ENCODE peak calls at places on chromosomes 16 and 17, in nine cellular contexts. L is ovary, A is astrocyte of the cerebellum, R is choroid plexus epithelial cell, F is neural crest cell, Q is left lung, N is fibroblast of lung, Z is AG04449, O is AG09309. E is an unnamed sample.

GRCh38 chr17:76560036-76560876 is 20.4 kb downstream of the PRCD start:
- DNase-seq in Z (no peak), F (no peak), A (no peak), Q (no peak), N (no peak), R (no peak), L (no peak), O (no peak), E (no peak)

GRCh38 chr16:275041-275621 is 613 bp downstream of the RGS11 start:
- DNase-seq in O (no peak), R (no peak), L (no peak), A (no peak), F (no peak), Z (no peak), N (no peak), Q (no peak), E (no peak)

GRCh38 chr16:55672471-55672870 is 16.7 kb downstream of the SLC6A2 start:
- DNase-seq in R (peak), O (no peak), A (no peak), Z (no peak), L (no peak), N (peak), Q (no peak), F (no peak), E (peak)

GRCh38 chr17:33292184-33292980 is 713 bp downstream of the ASIC2 start:
- DNase-seq in Z (no peak), F (peak), R (peak), A (no peak), N (peak), O (no peak), L (no peak), Q (peak), E (no peak)

GRCh38 chr17:61621317-61621716 is 30.3 kb upstream of the NACA2 start:
- DNase-seq in R (no peak), Z (no peak), A (no peak), L (no peak), Q (no peak), O (no peak), F (no peak), N (no peak), E (no peak)

GRCh38 chr16:60651351-60651750 is 1384.9 kb downstream of the CDH8 start:
- DNase-seq in R (no peak), O (no peak), Z (no peak), F (no peak), N (no peak), Q (no peak), A (no peak), L (no peak), E (no peak)

GRCh38 chr16:7137560-7138330 is 194.9 kb upstream of the RBFOX1 start:
- DNase-seq in R (no peak), L (no peak), Z (no peak), F (no peak), O (no peak), Q (no peak), A (no peak), N (no peak), E (no peak)

GRCh38 chr16:85415196-85415988 is 197.7 kb upstream of the GSE1 start:
- DNase-seq in R (no peak), L (no peak), O (no peak), A (no peak), Z (no peak), Q (peak), F (no peak), N (no peak), E (no peak)

GRCh38 chr16:50496990-50497389 is 51.2 kb upstream of the NKD1 start:
- DNase-seq in A (no peak), F (no peak), Q (no peak), L (no peak), R (peak), Z (no peak), O (no peak), N (no peak), E (no peak)

GRCh38 chr17:58572846-58573245 is 58.4 kb upstream of the MTMR4 start:
- DNase-seq in Q (no peak), N (no peak), Z (no peak), O (no peak), A (no peak), L (no peak), F (no peak), R (no peak), E (no peak)

GRCh38 chr17:20944014-20944905 is 98.6 kb downstream of the USP22 start:
- DNase-seq in R (peak), A (no peak), F (no peak), N (no peak), Z (no peak), Q (peak), L (no peak), O (no peak), E (no peak)

GRCh38 chr17:74840989-74841666 is 18.6 kb downstream of the GRIN2C start:
- DNase-seq in A (no peak), Q (peak), F (no peak), L (peak), R (peak), N (peak), Z (no peak), O (no peak), E (no peak)

GRCh38 chr16:63005356-63005755 is 969.1 kb upstream of the CDH8 start:
- DNase-seq in O (no peak), Z (no peak), L (no peak), F (no peak), N (no peak), A (no peak), R (no peak), Q (no peak), E (no peak)

GRCh38 chr17:18179804-18180203 is 3.8 kb upstream of the ALKBH5 start:
- DNase-seq in Z (no peak), N (no peak), L (no peak), A (no peak), O (no peak), Q (no peak), R (no peak), F (no peak), E (no peak)

GRCh38 chr17:2251098-2251497 is 52.5 kb downstream of the SMG6 start:
- DNase-seq in Z (no peak), O (no peak), L (no peak), R (no peak), F (no peak), N (no peak), Q (no peak), A (no peak), E (no peak)

GRCh38 chr17:5485270-5486205 is at the start of gene DERL2:
- DNase-seq in L (no peak), O (no peak), F (no peak), A (no peak), N (no peak), Z (no peak), R (peak), Q (no peak), E (no peak)

GRCh38 chr17:1865252-1866037 is 35.6 kb downstream of the RPA1 start:
- DNase-seq in L (no peak), O (no peak), F (no peak), R (peak), N (peak), Z (no peak), A (no peak), Q (no peak), E (no peak)

GRCh38 chr17:32903774-32904673 is 23.9 kb upstream of the TMEM98 start:
- DNase-seq in O (no peak), A (no peak), N (no peak), L (no peak), Q (no peak), F (no peak), R (no peak), Z (no peak), E (no peak)

GRCh38 chr16:4704913-4705312 is 11.6 kb downstream of the NUDT16L1 start:
- DNase-seq in Z (no peak), L (no peak), Q (peak), O (no peak), N (no peak), R (no peak), A (no peak), F (no peak), E (no peak)

GRCh38 chr16:11949527-11949926 is 7.7 kb upstream of the NPIPB2 start:
- DNase-seq in L (no peak), N (peak), Q (no peak), F (peak), O (peak), Z (no peak), A (no peak), R (peak), E (no peak)

GRCh38 chr16:88527186-88527936 is 42.8 kb upstream of the ZC3H18 start:
- DNase-seq in O (no peak), F (peak), Z (no peak), R (peak), A (peak), L (peak), N (peak), Q (peak), E (no peak)

GRCh38 chr16:78684040-78684611 is 584.7 kb downstream of the WWOX start:
- DNase-seq in L (no peak), A (peak), Q (no peak), O (no peak), F (no peak), R (peak), Z (no peak), N (peak), E (peak)

GRCh38 chr17:17647521-17648178 is 33.6 kb upstream of the RAI1 start:
- DNase-seq in N (no peak), L (no peak), A (no peak), O (no peak), R (no peak), F (no peak), Z (no peak), Q (no peak), E (no peak)

GRCh38 chr16:22055881-22056280 is 36.5 kb upstream of the VWA3A start:
- DNase-seq in Z (no peak), A (no peak), Q (no peak), N (no peak), R (peak), L (no peak), F (no peak), O (no peak), E (no peak)

GRCh38 chr16:30535106-30535776 is 583 bp upstream of the ZNF747 start:
- DNase-seq in F (no peak), A (no peak), N (peak), Z (no peak), Q (no peak), L (no peak), O (no peak), R (peak), E (no peak)

GRCh38 chr17:34673995-34674900 is 94.9 kb downstream of the TMEM132E start:
- DNase-seq in F (no peak), A (no peak), O (no peak), L (no peak), Q (no peak), R (no peak), N (no peak), Z (no peak), E (no peak)

GRCh38 chr17:27596106-27596505 is 34.9 kb upstream of the LGALS9 start:
- DNase-seq in O (no peak), Z (no peak), A (no peak), F (no peak), L (peak), N (peak), R (no peak), Q (no peak), E (no peak)

GRCh38 chr17:50501054-50501453 is 7.2 kb upstream of the MYCBPAP start:
- DNase-seq in Q (no peak), L (no peak), Z (no peak), F (peak), N (peak), A (no peak), R (peak), O (no peak), E (no peak)

GRCh38 chr17:56325561-56325960 is 172.3 kb downstream of the ANKFN1 start:
- DNase-seq in F (no peak), Q (no peak), L (no peak), Z (no peak), R (no peak), N (no peak), A (no peak), O (no peak), E (no peak)

GRCh38 chr17:30922235-30922993 is 669 bp downstream of the ADAP2 start:
- DNase-seq in A (no peak), Z (no peak), O (no peak), R (no peak), L (no peak), N (no peak), F (no peak), Q (peak), E (no peak)

GRCh38 chr16:13997933-13998332 is 73.2 kb upstream of the MRTFB start:
- DNase-seq in F (no peak), O (no peak), L (no peak), Z (no peak), N (no peak), Q (no peak), A (no peak), R (no peak), E (no peak)

GRCh38 chr17:4945176-4945943 is 3.0 kb downstream of the PFN1 start:
- DNase-seq in Q (peak), R (peak), A (peak), O (peak), Z (peak), F (no peak), N (peak), L (peak), E (peak)

GRCh38 chr16:89721644-89722391 is 481 bp downstream of the ZNF276 start:
- DNase-seq in F (no peak), O (no peak), Z (no peak), A (no peak), L (no peak), Q (peak), R (peak), N (peak), E (no peak)

GRCh38 chr16:86531193-86531550 is 20.8 kb downstream of the FOXF1 start:
- DNase-seq in O (no peak), F (no peak), N (peak), Q (peak), Z (no peak), R (peak), L (peak), A (no peak), E (no peak)

GRCh38 chr17:66541461-66542182 is 239.2 kb downstream of the PRKCA start:
- DNase-seq in L (peak), O (peak), A (no peak), F (no peak), Z (no peak), R (peak), Q (no peak), N (no peak), E (no peak)

GRCh38 chr16:13923703-13924298 is 3.8 kb downstream of the ERCC4 start:
- DNase-seq in N (peak), F (no peak), O (no peak), A (peak), L (no peak), Z (no peak), R (peak), Q (no peak), E (peak)

GRCh38 chr17:58991718-58992331 is 114.9 kb downstream of the TRIM37 start:
- DNase-seq in O (no peak), N (peak), A (no peak), F (no peak), L (no peak), R (peak), Q (no peak), Z (peak), E (no peak)

GRCh38 chr16:89708481-89708931 is 7.0 kb upstream of the SPATA2L start:
- DNase-seq in O (no peak), N (no peak), Q (no peak), R (no peak), A (no peak), F (no peak), Z (no peak), L (peak), E (no peak)

GRCh38 chr17:81527591-81528383 is at the start of gene FSCN2:
- DNase-seq in F (no peak), A (no peak), N (no peak), L (no peak), Q (peak), O (no peak), Z (no peak), R (peak), E (no peak)
- TF ChIP-seq CTCF in F (no peak), A (no peak), N (peak), L (no peak), Q (no peak), O (peak), Z (peak), R (peak), E (peak)

GRCh38 chr17:3582921-3583320 is 25.3 kb upstream of the TRPV3 start:
- DNase-seq in Z (no peak), R (no peak), L (no peak), A (no peak), N (no peak), Q (peak), F (no peak), O (no peak), E (no peak)

GRCh38 chr17:3588104-3588503 is 21.1 kb downstream of the TRPV1 start:
- DNase-seq in N (no peak), A (no peak), Z (no peak), F (no peak), R (no peak), Q (no peak), O (no peak), L (no peak), E (no peak)

GRCh38 chr17:3589784-3590183 is 19.4 kb downstream of the TRPV1 start:
- DNase-seq in R (no peak), N (no peak), Q (no peak), F (no peak), O (no peak), A (no peak), Z (no peak), L (no peak), E (no peak)

GRCh38 chr17:3583456-3583855 is 25.8 kb downstream of the TRPV1 start:
- DNase-seq in Z (no peak), A (no peak), F (no peak), O (no peak), R (no peak), Q (peak), L (no peak), N (no peak), E (no peak)

GRCh38 chr17:3585826-3586225 is 23.4 kb downstream of the TRPV1 start:
- DNase-seq in R (no peak), F (no peak), Q (no peak), O (no peak), N (no peak), L (no peak), Z (no peak), A (no peak), E (no peak)
- TF ChIP-seq CTCF in R (no peak), F (no peak), Q (no peak), O (no peak), N (no peak), L (no peak), Z (no peak), A (no peak), E (no peak)

GRCh38 chr17:63991611-63992010 is 6.5 kb upstream of the PRR29 start:
- DNase-seq in R (no peak), L (no peak), Q (no peak), Z (no peak), N (no peak), O (no peak), F (no peak), A (no peak), E (no peak)

GRCh38 chr17:63996430-63997182 is 1.5 kb upstream of the PRR29 start:
- DNase-seq in Q (no peak), O (no peak), Z (no peak), L (no peak), A (no peak), N (no peak), F (no peak), R (no peak), E (no peak)

GRCh38 chr17:63989622-63990345 is 8.4 kb upstream of the PRR29 start:
- DNase-seq in A (no peak), R (no peak), N (no peak), L (no peak), Q (no peak), O (no peak), Z (no peak), F (no peak), E (no peak)

GRCh38 chr17:63995626-63996025 is 2.5 kb upstream of the PRR29 start:
- DNase-seq in Z (no peak), R (no peak), L (no peak), O (no peak), N (no peak), F (no peak), Q (no peak), A (no peak), E (no peak)

GRCh38 chr17:63993368-63993990 is 4.7 kb upstream of the PRR29 start:
- DNase-seq in A (no peak), Z (no peak), O (no peak), L (no peak), R (no peak), F (no peak), Q (no peak), N (no peak), E (no peak)
- TF ChIP-seq CTCF in A (no peak), Z (no peak), O (no peak), L (no peak), R (no peak), F (no peak), Q (no peak), N (no peak), E (no peak)

DNA sequence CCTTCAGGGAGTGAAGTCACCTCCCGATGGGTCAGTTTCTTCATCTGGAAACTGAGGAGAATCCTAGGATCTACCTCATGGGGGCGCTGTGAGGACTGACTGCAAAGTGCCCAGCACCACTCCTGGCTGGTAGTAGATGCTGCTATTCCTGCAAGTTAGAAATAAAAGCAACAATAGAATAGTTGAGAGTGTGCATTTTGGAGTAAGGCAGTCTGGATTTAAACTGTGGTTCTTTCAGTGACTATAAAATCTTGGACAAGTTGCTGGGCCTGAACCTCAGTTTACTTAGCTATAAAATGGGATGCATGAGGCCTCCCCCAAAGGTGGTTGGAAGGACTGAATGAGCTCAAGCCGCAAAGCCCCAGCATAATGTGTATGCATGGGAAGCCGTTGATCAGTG is 70.6 kb downstream of the CYB5B start:
- DNase-seq in F (peak), R (peak), L (no peak), A (no peak), N (peak), Q (no peak), O (no peak), Z (no peak), E (no peak)
- TF ChIP-seq CTCF in F (peak), R (peak), L (no peak), A (no peak), N (no peak), Q (peak), O (peak), Z (no peak), E (peak)

GRCh38 chr16:2512920-2513404 is 790 bp upstream of the ATP6V0C start:
- DNase-seq in Z (no peak), R (no peak), Q (peak), F (no peak), O (no peak), N (no peak), A (no peak), L (peak), E (no peak)
- TF ChIP-seq CTCF in Z (no peak), R (no peak), Q (no peak), F (peak), O (no peak), N (no peak), A (peak), L (no peak), E (no peak)

GRCh38 chr17:41455236-41455635 is 11.9 kb downstream of the KRT32 start:
- DNase-seq in Z (no peak), O (no peak), Q (no peak), A (no peak), L (no peak), N (no peak), R (no peak), F (no peak), E (no peak)

GRCh38 chr17:41452276-41452675 is 11.5 kb upstream of the KRT38 start:
- DNase-seq in R (no peak), Z (no peak), L (no peak), Q (no peak), N (no peak), A (no peak), F (no peak), O (no peak), E (no peak)

GRCh38 chr17:41453069-41453468 is 12.3 kb upstream of the KRT38 start:
- DNase-seq in O (no peak), Z (no peak), R (no peak), Q (no peak), F (no peak), A (no peak), N (no peak), L (no peak), E (no peak)

GRCh38 chr17:41457656-41458055 is 9.5 kb downstream of the KRT32 start:
- DNase-seq in O (no peak), Z (no peak), Q (no peak), F (no peak), L (no peak), A (no peak), R (no peak), N (no peak), E (peak)

GRCh38 chr17:41456206-41456605 is 11.0 kb downstream of the KRT32 start:
- DNase-seq in A (no peak), Q (no peak), F (no peak), O (no peak), L (no peak), R (no peak), N (no peak), Z (no peak), E (no peak)
- TF ChIP-seq CTCF in A (no peak), Q (no peak), F (no peak), O (peak), L (no peak), R (peak), N (no peak), Z (no peak), E (no peak)